ENCODE peak calls at places on chromosome 15, in five cellular contexts. H is neuronal stem cell, J is tibial artery, W is HCT116, C is colonic mucosa. L is an unnamed sample. For H3K4me1, the result is how much of the 10 kb centered on the place peaks cover.

GRCh38 chr15:101250331-101250730 is 1.5 kb downstream of the CHSY1 start:
- DNase-seq in W (no peak), J (no peak), H (no peak), C (no peak), L (no peak)

GRCh38 chr15:101068523-101068960 is 149.4 kb downstream of the LRRK1 start:
- DNase-seq in W (no peak), C (no peak), H (no peak), J (no peak), L (peak)

GRCh38 chr15:100108346-100108745 is 233.4 kb downstream of the ADAMTS17 start:
- DNase-seq in W (no peak), J (no peak), C (no peak), H (no peak), L (peak)

GRCh38 chr15:97036301-97036700 is 705.8 kb downstream of the NR2F2 start:
- DNase-seq in H (no peak), C (no peak), J (no peak), W (no peak), L (no peak)

GRCh38 chr15:90666135-90666909 is 50.8 kb upstream of the BLM start:
- DNase-seq in H (no peak), J (peak), W (no peak), C (no peak), L (no peak)

GRCh38 chr15:64851503-64851840 is 9.8 kb downstream of the PLEKHO2 start:
- DNase-seq in C (no peak), J (no peak), H (no peak), W (no peak), L (no peak)

GRCh38 chr15:68589783-68590710 is 11.3 kb downstream of the CORO2B start:
- DNase-seq in H (no peak), C (no peak), W (no peak), J (peak), L (peak)

GRCh38 chr15:27768731-27769510 is 330.2 kb downstream of the OCA2 start:
- DNase-seq in H (no peak), J (no peak), C (no peak), W (no peak), L (no peak)

GRCh38 chr15:64686130-64686735 is 89.2 kb downstream of the RBPMS2 start:
- DNase-seq in C (peak), J (no peak), H (peak), W (peak), L (no peak)

GRCh38 chr15:23687143-23687470 is at the start of gene NDN:
- DNase-seq in W (no peak), C (peak), J (no peak), H (peak), L (peak)

GRCh38 chr15:23467110-23467600 is 20.1 kb upstream of the GOLGA6L2 start:
- DNase-seq in J (no peak), W (peak), H (no peak), C (no peak), L (no peak)

GRCh38 chr15:67823371-67824156 is 1.7 kb upstream of the SKOR1 start:
- DNase-seq in W (no peak), H (no peak), C (no peak), J (no peak), L (no peak)

GRCh38 chr15:100879046-100879445 is 585 bp upstream of the ALDH1A3 start:
- DNase-seq in J (no peak), H (no peak), W (no peak), C (no peak), L (no peak)

GRCh38 chr15:32855942-32856341 is 138.1 kb downstream of the GREM1 start:
- DNase-seq in H (no peak), W (peak), J (no peak), C (no peak), L (no peak)

DNA sequence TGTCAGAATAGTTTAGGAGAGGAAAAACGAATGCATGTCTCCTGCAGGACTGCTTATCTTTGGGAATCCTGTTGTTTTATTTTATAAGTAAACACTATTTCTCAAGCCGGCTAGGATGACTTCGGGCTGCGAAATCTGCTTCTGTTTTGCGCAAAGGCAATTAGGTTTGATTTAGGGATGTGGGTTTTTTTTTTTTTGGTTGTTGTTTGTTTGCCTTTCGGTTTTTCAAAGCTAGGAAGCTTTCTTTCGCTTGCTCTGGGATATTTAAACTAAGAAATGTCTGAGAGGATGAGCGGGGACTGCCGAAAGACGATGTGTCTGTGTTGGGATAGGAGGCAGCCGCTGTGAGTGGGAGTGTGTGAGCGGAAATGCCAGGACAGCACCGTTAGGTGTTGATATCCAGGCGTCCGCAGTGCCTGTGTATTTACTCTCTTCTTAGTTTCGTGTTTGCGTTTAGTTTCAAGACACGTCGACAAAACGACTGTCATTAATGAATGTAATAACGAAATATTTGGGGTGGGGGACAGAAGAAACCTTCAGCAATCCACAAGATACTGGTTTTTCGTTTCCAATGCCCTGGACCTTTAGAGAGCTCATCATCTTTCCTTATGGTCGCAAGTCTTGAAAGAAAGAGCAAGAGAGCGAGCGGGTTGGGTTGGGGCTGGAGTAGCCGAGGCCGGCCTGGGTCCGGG is 620 bp downstream of the ISL2 start:
- DNase-seq in W (no peak), J (no peak), C (no peak), H (no peak), L (no peak)
- H3K4me1 ChIP-seq in W (under half), J (under half), C (under half), H (under half), L (under half)

GRCh38 chr15:50075292-50075691 is 43.7 kb downstream of the ATP8B4 start:
- DNase-seq in H (no peak), J (no peak), C (no peak), W (no peak), L (no peak)

GRCh38 chr15:50077242-50077641 is 41.8 kb downstream of the ATP8B4 start:
- DNase-seq in H (no peak), C (no peak), W (no peak), J (no peak), L (no peak)

GRCh38 chr15:50071551-50072258 is 47.3 kb downstream of the ATP8B4 start:
- DNase-seq in H (no peak), C (no peak), J (no peak), W (no peak), L (no peak)

GRCh38 chr15:50083424-50084025 is 35.5 kb downstream of the ATP8B4 start:
- DNase-seq in H (no peak), C (no peak), J (no peak), W (no peak), L (no peak)

GRCh38 chr15:50077655-50078054 is 41.4 kb downstream of the ATP8B4 start:
- DNase-seq in C (no peak), J (no peak), W (no peak), H (no peak), L (no peak)
- H3K27ac ChIP-seq in C (no peak), J (no peak), W (no peak), H (no peak), L (no peak)

DNA sequence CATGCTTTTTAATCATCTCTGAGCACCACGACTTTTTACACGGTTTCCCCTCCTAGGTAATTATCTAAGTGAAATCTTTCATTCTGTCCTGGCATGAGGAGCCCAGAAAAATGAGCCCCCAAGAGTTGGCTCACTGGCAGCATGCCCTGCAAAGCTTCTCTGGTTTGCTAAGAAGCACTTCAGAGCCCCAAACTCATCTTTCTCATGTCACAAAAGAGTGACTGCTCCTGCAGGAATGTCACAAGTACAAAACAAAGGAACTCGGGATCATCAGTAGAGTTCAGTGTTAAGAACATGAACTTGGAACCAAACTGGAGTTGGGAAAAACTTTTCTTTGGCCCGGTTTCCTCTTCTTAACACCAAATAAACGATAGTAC is 123.9 kb downstream of the FOXB1 start:
- DNase-seq in H (no peak), J (no peak), W (no peak), C (no peak), L (no peak)
- H3K4me1 ChIP-seq in H (under half), J (under half), W (under half), C (under half), L (under half)

GRCh38 chr15:82548700-82549099 is 8.4 kb upstream of the RPS17 start:
- DNase-seq in J (no peak), W (no peak), C (no peak), H (no peak), L (no peak)
- H3K27ac ChIP-seq in J (no peak), W (no peak), C (no peak), H (no peak), L (no peak)

DNA sequence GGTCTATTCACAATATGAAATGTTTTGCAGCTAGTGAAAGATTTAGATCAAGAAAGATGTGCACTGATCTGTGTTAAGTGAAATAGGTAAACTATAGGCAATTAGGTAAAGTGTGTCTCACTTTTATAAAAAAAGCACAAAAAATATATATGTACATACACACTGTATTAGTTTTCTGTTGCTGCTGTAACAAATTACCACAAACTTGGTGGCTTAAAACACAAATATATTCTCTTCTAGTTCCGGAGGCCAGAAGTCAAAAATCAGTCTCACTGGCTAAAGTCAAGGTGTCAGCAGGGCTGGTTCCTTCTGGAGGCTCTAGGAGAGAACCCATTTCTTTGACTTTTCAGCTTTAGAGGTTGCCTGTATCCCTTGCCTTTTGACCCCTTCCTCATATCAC is 11.1 kb downstream of the FAH start:
- DNase-seq in C (no peak), H (no peak), J (no peak), W (no peak), L (no peak)
- H3K4me1 ChIP-seq in C (under half), H (under half), J (under half), W (under half), L (under half)

GRCh38 chr15:77991029-77991406 is 86.5 kb downstream of the TBC1D2B start:
- DNase-seq in J (no peak), C (no peak), H (no peak), W (no peak), L (no peak)

GRCh38 chr15:77993374-77993911 is 84.1 kb downstream of the TBC1D2B start:
- DNase-seq in W (no peak), C (no peak), H (no peak), J (no peak), L (no peak)

GRCh38 chr15:77986891-77987764 is 90.4 kb downstream of the TBC1D2B start:
- DNase-seq in W (no peak), J (peak), C (no peak), H (no peak), L (no peak)

GRCh38 chr15:77988386-77989301 is 88.9 kb downstream of the TBC1D2B start:
- DNase-seq in W (no peak), J (peak), C (no peak), H (no peak), L (no peak)

DNA sequence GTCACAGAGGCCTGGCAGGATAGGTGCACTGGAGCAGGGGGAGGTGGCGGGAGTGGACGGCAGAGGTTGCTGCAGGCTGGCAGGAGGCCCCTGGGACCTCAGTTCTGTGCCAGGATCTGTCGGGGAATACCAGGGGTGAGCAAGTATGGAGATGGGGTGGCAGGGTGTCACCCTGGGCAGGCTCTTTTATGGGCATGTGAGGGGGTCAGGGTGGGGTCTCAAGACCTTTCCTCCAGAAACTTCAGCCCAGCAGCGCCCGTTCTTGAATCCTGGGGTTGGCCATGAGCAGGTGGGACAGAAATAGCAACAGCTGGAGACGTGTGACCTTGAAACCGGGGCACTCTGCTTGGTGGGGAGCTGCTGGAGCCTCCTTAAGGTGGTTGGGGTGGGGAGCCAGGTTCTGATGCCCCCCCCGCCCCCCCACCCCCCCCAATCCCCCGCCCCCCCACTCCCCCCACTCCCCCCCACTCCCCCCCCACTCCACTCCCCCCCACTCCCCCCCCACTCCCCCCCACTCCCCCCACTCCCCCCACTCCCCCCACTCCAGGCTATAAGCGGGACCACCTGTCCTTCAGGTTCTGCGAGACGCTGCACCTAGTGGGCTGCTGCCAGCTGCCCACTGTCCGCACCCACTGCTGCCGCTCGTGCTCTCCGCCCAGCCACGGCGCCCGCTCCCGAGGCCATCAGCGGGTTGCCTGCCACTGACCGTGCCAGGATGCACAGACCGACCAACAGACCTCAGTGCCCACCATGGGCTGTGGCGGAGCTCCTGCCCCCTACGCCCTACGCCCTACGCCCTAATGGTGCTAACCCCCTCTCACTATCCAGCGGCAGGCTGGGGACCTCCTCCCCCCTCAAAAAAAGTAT is 84.9 kb downstream of the TBC1D2B start:
- DNase-seq in C (no peak), W (no peak), H (no peak), J (peak), L (no peak)
- H3K27ac ChIP-seq in C (no peak), W (no peak), H (no peak), J (peak), L (peak)

DNA sequence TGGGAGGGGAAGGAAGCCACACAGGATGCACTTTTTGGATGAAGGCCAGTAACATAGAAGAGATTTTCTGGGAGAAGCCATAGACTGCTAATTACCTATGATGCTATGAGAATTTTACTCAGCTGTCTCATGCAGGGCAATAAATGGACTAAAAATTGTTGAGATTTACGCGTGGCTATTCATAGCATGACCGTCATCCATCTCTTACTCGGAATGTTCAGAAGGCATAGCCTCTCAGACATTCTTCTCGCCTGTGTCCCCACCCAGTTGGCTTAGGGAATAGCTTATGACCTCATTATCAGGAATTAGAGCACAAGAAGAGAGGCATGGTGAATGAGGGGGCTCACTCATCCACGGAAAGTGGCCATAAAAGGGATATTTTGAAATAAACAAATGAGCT is 107.9 kb upstream of the ATP10A start:
- DNase-seq in C (no peak), H (no peak), J (no peak), W (no peak), L (no peak)
- H3K4me1 ChIP-seq in C (under half), H (under half), J (under half), W (under half), L (under half)

DNA sequence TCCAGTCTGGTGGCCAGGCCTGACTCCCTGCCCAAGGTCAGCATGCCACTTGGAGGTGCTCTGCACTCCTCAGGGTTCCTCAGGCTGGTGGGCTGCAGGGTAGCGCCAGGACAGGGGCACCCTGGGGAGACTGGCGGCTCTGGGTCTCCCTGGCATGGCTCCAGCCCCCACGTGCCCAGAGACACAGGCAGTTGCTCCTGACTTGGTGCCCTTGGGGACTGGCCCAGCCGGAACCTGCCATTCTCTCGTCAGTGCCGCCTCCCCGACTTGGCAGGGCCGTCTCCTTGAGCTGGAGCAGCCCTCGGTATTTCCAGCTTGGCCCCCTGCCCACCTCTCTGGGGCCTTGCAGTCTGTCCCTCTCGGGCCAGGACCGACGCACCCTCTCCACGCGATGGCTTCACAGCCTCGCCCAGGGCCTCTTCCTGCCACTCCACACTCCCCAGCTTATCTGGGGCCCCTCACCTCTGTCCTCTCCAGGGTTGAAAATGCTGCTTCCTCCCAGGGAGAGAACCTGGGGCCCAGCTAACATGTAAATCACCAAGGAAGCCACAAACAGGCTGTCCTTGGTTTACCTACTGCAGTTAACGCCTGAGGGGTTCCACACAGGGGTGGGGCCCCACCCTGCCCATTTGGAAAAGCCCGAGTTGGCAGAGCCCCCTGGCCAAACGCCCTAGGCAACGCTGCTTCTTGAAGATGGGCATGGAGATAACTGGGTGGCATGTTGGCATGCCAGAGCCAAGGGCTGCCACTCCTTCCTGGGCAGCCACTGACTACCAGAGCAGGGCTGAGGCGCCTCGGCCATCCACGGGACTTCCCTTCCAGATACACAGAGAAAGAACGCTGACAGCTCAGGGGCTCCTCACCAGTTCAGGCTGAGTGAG is 61.4 kb downstream of the SMAD6 start:
- DNase-seq in C (peak), W (no peak), H (no peak), J (peak), L (peak)
- H3K27ac ChIP-seq in C (peak), W (no peak), H (no peak), J (peak), L (peak)

GRCh38 chr15:40918799-40919392 is 10.2 kb upstream of the DLL4 start:
- DNase-seq in H (no peak), C (no peak), W (no peak), J (no peak), L (no peak)
- H3K4me1 ChIP-seq in H (under half), C (under half), W (under half), J (under half), L (under half)

GRCh38 chr15:95857124-95857757 is 473.3 kb upstream of the NR2F2 start:
- DNase-seq in J (no peak), H (no peak), W (no peak), C (no peak), L (no peak)
- H3K27ac ChIP-seq in J (peak), H (no peak), W (no peak), C (no peak), L (no peak)

L was measured in aorta.